ENCODE peak calls at places on chromosomes 7 and 10, in four cellular contexts. Y is endodermal cell, P is foreskin keratinocyte, B is tibial nerve. J is an unnamed sample. For H3K27me3, the result is how much of the 10 kb centered on the place peaks cover.

GRCh38 chr7:100817097-100817496 is 10.2 kb downstream of the EPHB4 start:
- DNase-seq in Y (no peak), P (no peak), B (no peak), J (no peak)

GRCh38 chr7:136399378-136399777 is 422.2 kb upstream of the MTPN start:
- DNase-seq in Y (no peak), P (no peak), B (no peak), J (no peak)

GRCh38 chr7:113392841-113393540 is 274.6 kb upstream of the SMIM30 start:
- DNase-seq in Y (no peak), P (no peak), B (no peak), J (no peak)

GRCh38 chr7:116545411-116545993 is 20.7 kb downstream of the CAV1 start:
- DNase-seq in Y (no peak), P (no peak), B (no peak), J (no peak)

GRCh38 chr10:5625992-5626777 is 40.2 kb downstream of the ASB13 start:
- DNase-seq in Y (no peak), P (no peak), B (no peak), J (no peak)

GRCh38 chr7:44104880-44105771 is 981 bp downstream of the AEBP1 start:
- DNase-seq in Y (peak), P (peak), B (no peak), J (peak)

GRCh38 chr7:43698461-43699255 is 30.7 kb downstream of the COA1 start:
- DNase-seq in Y (no peak), P (no peak), B (no peak), J (peak)

GRCh38 chr10:44950326-44951225 is 9.0 kb upstream of the RASSF4 start:
- DNase-seq in Y (no peak), P (no peak), B (peak), J (no peak)

GRCh38 chr7:95686109-95686508 is 86.2 kb upstream of the DYNC1I1 start:
- DNase-seq in Y (peak), P (peak), B (no peak), J (peak)

GRCh38 chr7:151126500-151127137 is 40.3 kb downstream of the AGAP3 start:
- DNase-seq in Y (no peak), P (no peak), B (no peak), J (no peak)

GRCh38 chr7:78873117-78873516 is 580.4 kb downstream of the MAGI2 start:
- DNase-seq in Y (peak), P (no peak), B (no peak), J (no peak)

GRCh38 chr10:78714225-78714624 is 354.5 kb upstream of the ZMIZ1 start:
- DNase-seq in Y (no peak), P (no peak), B (no peak), J (no peak)

DNA sequence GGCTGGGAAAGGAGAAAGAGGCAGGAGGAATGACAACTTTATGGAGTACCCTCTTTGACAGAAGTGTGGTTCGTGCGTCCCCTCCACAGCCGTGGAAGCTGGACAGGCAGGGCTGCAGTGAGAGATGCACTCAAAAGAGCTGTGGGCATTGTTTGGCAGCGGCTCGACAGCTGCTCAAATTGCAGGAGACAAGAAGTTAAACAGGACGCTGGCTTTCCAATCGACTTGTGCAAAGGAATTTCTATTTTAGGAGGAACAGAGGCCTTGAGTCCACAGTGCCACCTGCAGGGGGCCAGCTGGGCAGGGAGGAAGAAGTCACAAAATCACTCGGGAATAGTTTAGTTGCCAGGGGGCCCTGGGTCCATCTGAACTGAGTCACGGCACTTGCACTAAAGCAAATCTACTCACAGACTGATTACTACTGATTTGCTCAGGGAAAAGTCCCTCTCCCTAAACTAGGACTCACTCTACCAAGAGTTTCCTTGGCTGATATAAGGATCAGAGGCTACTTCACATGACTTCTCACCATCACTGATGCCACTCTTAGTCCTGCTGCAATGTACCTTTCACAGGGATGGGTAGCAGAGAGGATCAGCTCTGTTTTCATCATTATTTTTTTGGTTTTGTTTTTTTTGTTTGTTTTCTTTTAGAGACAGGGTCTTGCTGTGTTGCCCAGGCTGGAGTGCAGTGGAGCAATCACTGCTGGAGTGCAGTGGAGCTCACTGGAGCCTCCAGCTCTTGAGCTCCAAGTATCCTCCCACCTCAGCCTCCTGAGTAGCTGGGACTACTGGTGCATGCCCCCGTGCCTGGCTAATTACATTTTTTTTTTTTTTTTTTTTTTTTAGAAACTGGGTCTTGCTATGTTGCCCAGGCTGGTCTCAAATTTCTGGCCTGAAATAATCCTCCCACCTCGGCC is 200.8 kb downstream of the JCAD start:
- DNase-seq in Y (peak), P (peak), B (no peak), J (peak)
- TF ChIP-seq CTCF in Y (peak), P (peak), B (peak), J (peak)

DNA sequence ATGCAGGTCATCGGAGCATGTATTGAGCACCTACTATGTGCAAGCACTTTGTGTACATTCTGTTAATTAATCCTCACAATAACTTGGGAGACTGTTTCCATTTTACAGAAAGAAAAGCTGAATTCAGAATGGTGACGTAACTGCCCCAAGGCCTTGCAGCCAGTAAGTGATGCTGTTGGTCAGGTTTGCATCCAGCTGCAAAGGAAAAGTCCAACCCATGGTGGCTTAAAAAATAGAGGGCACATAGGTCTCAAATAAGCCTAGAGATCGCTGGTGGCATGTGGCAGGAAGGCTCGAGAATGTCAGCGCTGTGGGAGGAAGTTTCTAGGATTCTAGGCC is 83.8 kb upstream of the CHST15 start:
- DNase-seq in Y (no peak), P (no peak), B (no peak), J (no peak)
- H3K27me3 ChIP-seq in Y (under half), P (under half), B (under half), J (under half)

GRCh38 chr7:103150192-103150591 is 1.3 kb upstream of the NAPEPLD start:
- DNase-seq in Y (no peak), P (peak), B (no peak), J (peak)

GRCh38 chr7:103148131-103148993 is 537 bp downstream of the NAPEPLD start:
- DNase-seq in Y (no peak), P (peak), B (no peak), J (peak)

GRCh38 chr7:103149808-103150180 is 895 bp upstream of the NAPEPLD start:
- DNase-seq in Y (no peak), P (no peak), B (no peak), J (peak)

GRCh38 chr7:103154042-103154441 is 5.1 kb upstream of the NAPEPLD start:
- DNase-seq in Y (no peak), P (no peak), B (no peak), J (no peak)

GRCh38 chr7:103148994-103149807 is at the start of gene NAPEPLD:
- DNase-seq in Y (peak), P (peak), B (peak), J (peak)
- TF ChIP-seq CTCF in Y (no peak), P (no peak), B (no peak), J (no peak)

GRCh38 chr7:155377837-155378579 is 79.9 kb upstream of the EN2 start:
- DNase-seq in Y (peak), P (no peak), B (no peak), J (no peak)

GRCh38 chr7:155377071-155377836 is 79.6 kb downstream of the INSIG1 start:
- DNase-seq in Y (no peak), P (no peak), B (no peak), J (no peak)

GRCh38 chr7:155378580-155378934 is 79.4 kb upstream of the EN2 start:
- DNase-seq in Y (no peak), P (no peak), B (no peak), J (no peak)

GRCh38 chr7:155380221-155380861 is 77.6 kb upstream of the EN2 start:
- DNase-seq in Y (peak), P (peak), B (peak), J (peak)

DNA sequence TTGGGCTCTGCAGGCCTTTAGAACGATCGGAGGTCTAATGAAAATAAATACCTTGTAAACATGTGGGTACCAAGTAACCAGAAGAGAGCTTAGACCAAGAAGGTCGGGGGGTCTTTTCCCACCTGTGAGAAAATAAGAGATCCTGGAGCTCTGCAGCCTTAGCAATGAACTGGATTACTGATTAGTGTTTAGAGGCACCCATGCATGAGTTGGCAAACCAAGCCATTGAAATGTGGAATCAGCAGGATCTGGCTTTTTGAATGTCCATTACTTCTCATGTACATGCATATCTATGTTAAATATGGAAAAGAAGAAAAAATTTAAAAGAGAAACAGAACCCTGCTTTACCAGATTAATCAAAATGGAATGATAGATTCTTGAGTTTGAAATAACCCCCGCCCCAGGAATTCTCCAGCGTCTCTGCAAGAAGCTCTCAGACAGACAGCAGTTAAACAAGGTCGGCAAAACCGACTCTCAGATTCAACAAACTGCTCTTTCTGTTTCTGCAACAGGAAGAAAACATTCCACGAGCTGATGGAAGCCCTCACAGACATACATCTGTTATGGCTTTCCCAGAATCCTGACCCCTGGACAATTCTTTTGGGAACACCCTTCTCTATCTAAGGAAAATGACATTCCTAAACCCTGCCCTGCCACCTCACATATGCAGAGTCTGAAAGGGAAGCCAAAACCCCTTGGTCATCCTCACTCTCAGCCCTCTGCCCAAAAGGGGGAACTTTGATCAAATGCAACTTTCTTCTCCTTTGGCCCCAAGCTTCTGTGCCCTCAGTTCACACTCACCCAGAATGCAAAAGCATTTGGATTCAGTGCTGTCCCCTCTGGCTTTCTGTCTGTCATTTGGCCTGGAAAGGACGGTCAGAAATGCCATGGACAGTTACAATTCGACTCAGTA is 78.7 kb upstream of the EN2 start:
- DNase-seq in Y (no peak), P (no peak), B (no peak), J (no peak)
- H3K27me3 ChIP-seq in Y (half or more), P (half or more), B (half or more), J (half or more)

DNA sequence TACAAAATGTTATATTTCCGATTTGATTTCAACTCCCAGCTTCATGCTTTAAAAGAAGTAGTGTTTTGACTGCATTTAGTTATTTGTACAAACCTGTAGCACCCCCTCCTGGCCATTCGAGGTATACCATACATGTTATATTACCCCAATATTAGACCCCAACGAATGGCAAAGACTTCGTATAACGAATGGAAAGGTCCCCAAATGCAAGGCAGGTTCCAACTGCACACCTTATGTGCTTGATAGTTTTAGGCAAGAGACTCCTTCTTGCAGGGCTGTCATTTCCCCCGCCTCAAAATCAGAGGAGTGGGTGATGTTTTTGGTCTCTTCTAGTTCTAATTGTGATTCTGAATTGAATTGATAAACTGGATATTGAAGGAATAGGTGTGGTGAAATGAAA is 101.1 kb upstream of the TARP start:
- DNase-seq in Y (peak), P (no peak), B (no peak), J (peak)
- TF ChIP-seq CTCF in Y (peak), P (peak), B (peak), J (peak)

GRCh38 chr7:1595027-1595426 is 25.2 kb upstream of the PSMG3 start:
- DNase-seq in Y (no peak), P (no peak), B (no peak), J (no peak)

GRCh38 chr7:1595636-1596035 is 25.8 kb upstream of the PSMG3 start:
- DNase-seq in Y (no peak), P (no peak), B (no peak), J (no peak)

GRCh38 chr7:1597791-1598190 is 28.0 kb upstream of the PSMG3 start:
- DNase-seq in Y (no peak), P (no peak), B (no peak), J (no peak)

GRCh38 chr7:1597361-1597760 is 27.5 kb upstream of the PSMG3 start:
- DNase-seq in Y (peak), P (no peak), B (no peak), J (no peak)

DNA sequence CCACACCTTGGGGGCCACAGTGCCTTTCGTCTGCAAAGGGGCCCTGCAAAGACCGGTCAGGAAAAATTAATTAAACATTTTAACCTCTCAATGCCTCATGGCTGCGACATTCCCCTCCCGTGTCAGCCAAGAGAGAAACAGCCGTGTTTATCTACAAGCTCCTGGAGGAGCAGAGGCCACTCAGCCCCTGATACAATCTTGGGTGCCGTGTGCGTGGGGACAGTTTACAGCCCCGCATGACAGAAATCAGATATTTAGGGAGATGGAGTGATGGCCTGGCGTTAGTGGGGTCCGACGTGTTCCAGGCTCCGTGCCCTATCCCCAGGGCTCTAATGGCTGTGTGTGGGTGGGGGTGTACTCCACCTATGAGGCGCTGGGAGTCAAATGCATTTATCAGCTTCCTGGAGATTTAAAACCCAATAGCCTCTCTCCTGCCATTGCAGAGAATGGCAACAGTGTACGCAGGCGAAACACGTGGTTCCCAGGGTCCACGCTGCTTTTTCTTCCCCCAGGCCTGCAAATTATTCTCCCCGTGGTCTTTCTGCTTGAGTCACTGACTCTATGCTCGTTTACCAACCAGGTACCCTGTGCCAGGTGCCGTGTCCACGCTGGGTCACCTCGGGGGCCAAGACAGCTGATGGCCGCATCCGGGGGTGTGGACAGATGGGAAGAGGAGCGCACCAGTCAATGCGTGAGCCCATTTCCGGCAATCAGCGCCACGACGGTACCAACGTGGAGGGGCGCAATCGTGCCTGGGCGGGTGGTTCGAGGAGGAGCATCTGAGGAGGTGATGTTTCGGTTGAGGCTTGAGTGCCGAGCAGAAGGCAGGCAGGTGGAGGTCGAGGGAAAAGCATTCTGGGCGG is 26.6 kb upstream of the PSMG3 start:
- DNase-seq in Y (peak), P (no peak), B (no peak), J (no peak)
- H3K27me3 ChIP-seq in Y (under half), P (under half), B (under half), J (under half)

J was measured in bronchial epithelial cell.